ENCODE peak calls at places on chromosomes 13 and 19, in seven cellular contexts. C is BJ, J is astrocyte of the hippocampus, V is iPS-NIHi11, Y is WERI-Rb-1, G is bronchial epithelial cell, M is nucleus accumbens. H is an unnamed sample.

GRCh38 chr13:31967155-31967554 is 64.4 kb upstream of the FRY start:
- DNase-seq in C (no peak), J (no peak), V (no peak), Y (no peak), G (no peak), M (no peak), H (no peak)

GRCh38 chr19:17873661-17874422 is 2.1 kb downstream of the SLC5A5 start:
- DNase-seq in C (no peak), J (peak), V (peak), Y (peak), G (peak), M (no peak), H (peak)

GRCh38 chr19:18591735-18592385 is 3.3 kb downstream of the REX1BD start:
- DNase-seq in C (no peak), J (no peak), V (no peak), Y (no peak), G (no peak), M (no peak), H (no peak)

GRCh38 chr19:12773571-12773970 is 1.8 kb downstream of the HOOK2 start:
- DNase-seq in C (no peak), J (peak), V (no peak), Y (peak), G (no peak), M (no peak), H (peak)

GRCh38 chr19:8490873-8491272 is 11.6 kb downstream of the PRAM1 start:
- DNase-seq in C (no peak), J (no peak), V (no peak), Y (no peak), G (no peak), M (no peak), H (no peak)

GRCh38 chr13:99418663-99419140 is 82.6 kb upstream of the TM9SF2 start:
- DNase-seq in C (no peak), J (no peak), V (no peak), Y (peak), G (no peak), M (no peak), H (no peak)

GRCh38 chr19:30224689-30225606 is 147.2 kb upstream of the ZNF536 start:
- DNase-seq in C (no peak), J (peak), V (no peak), Y (no peak), G (no peak), M (no peak), H (no peak)

GRCh38 chr19:4580021-4580901 is 20.8 kb upstream of the SEMA6B start:
- DNase-seq in C (no peak), J (no peak), V (peak), Y (peak), G (no peak), M (no peak), H (no peak)

GRCh38 chr19:12166596-12166995 is 3.7 kb downstream of the ZNF136 start:
- DNase-seq in C (no peak), J (no peak), V (no peak), Y (no peak), G (no peak), M (no peak), H (no peak)

GRCh38 chr13:63184693-63185092 is 1769.0 kb upstream of the PCDH20 start:
- DNase-seq in C (peak), J (peak), V (peak), Y (no peak), G (peak), M (no peak), H (peak)

H was measured in kidney tubule cell.